ENCODE peak calls at places on chromosomes 4 and X, in four cellular contexts. D is uterus, G is islet precursor cell, K is Right ventricle myocardium superior. J is an unnamed sample.

GRCh38 chr4:95835672-95836071 is 4.2 kb upstream of the PDHA2 start:
- DNase-seq in K (no peak), G (no peak), D (no peak), J (no peak)

GRCh38 chrX:650801-651200 is 20.2 kb downstream of the SHOX start:
- DNase-seq in K (no peak), G (no peak), D (no peak), J (no peak)

GRCh38 chr4:105998210-105998609 is 102.9 kb downstream of the NPNT start:
- DNase-seq in G (no peak), K (no peak), D (no peak), J (no peak)

GRCh38 chr4:97953171-97953570 is 190.1 kb downstream of the STPG2 start:
- DNase-seq in G (no peak), K (no peak), D (no peak), J (no peak)

GRCh38 chrX:68978211-68978780 is 149.5 kb downstream of the EFNB1 start:
- DNase-seq in K (no peak), G (peak), D (no peak), J (no peak)

GRCh38 chr4:11367371-11367770 is 61.3 kb downstream of the HS3ST1 start:
- DNase-seq in D (peak), G (peak), K (peak), J (peak)

GRCh38 chrX:49079489-49080428 is at the start of gene WDR45:
- DNase-seq in G (peak), K (peak), D (peak), J (peak)

GRCh38 chr4:30268370-30268769 is 451.8 kb upstream of the PCDH7 start:
- DNase-seq in G (no peak), D (no peak), K (no peak), J (no peak)

GRCh38 chr4:109472343-109472761 is 38.7 kb downstream of the SEC24B start:
- DNase-seq in G (no peak), K (no peak), D (no peak), J (no peak)

GRCh38 chrX:53003111-53003510 is 44.8 kb upstream of the FAM156A start:
- DNase-seq in G (no peak), K (no peak), D (no peak), J (no peak)

J was measured in sigmoid colon.